ENCODE peak calls at places on chromosomes 3 and 15, in nine cellular contexts. One of them, this sample, is unnamed.

GRCh38 chr3:107065094-107065861 is 312.0 kb upstream of the CCDC54 start:
- DNase-seq in cardiac fibroblast: peak; percentile 20
- DNase-seq in Jurkat, Clone E6-1: peak; percentile 89
- DNase-seq in iris pigment epithelial cell: no peak
- DNase-seq in NCI-H1092: peak; percentile 67
- DNase-seq in LoVo: no peak
- DNase-seq in fibroblast of lung: peak; percentile 37
- DNase-seq in Right ventricle myocardium superior: no peak
- DNase-seq in NB4: no peak
- DNase-seq in this sample: no peak

GRCh38 chr3:166554006-166554405 is 716.8 kb upstream of the BCHE start:
- DNase-seq in cardiac fibroblast: no peak
- DNase-seq in Jurkat, Clone E6-1: no peak
- DNase-seq in iris pigment epithelial cell: peak; percentile 0
- DNase-seq in NCI-H1092: no peak
- DNase-seq in LoVo: no peak
- DNase-seq in fibroblast of lung: peak; percentile 15
- DNase-seq in Right ventricle myocardium superior: no peak
- DNase-seq in NB4: no peak
- DNase-seq in this sample: no peak

GRCh38 chr15:87477759-87478687 is 778.5 kb downstream of the NTRK3 start:
- DNase-seq in cardiac fibroblast: peak; percentile 85
- DNase-seq in Jurkat, Clone E6-1: no peak
- DNase-seq in iris pigment epithelial cell: peak; percentile 68
- DNase-seq in NCI-H1092: no peak
- DNase-seq in LoVo: peak; percentile 35
- DNase-seq in fibroblast of lung: peak; percentile 90
- DNase-seq in Right ventricle myocardium superior: no peak
- DNase-seq in NB4: peak; percentile 18
- DNase-seq in this sample: no peak

GRCh38 chr15:94028121-94028520 is 203.2 kb upstream of the MCTP2 start:
- DNase-seq in cardiac fibroblast: no peak
- DNase-seq in Jurkat, Clone E6-1: no peak
- DNase-seq in iris pigment epithelial cell: no peak
- DNase-seq in NCI-H1092: no peak
- DNase-seq in LoVo: no peak
- DNase-seq in fibroblast of lung: no peak
- DNase-seq in Right ventricle myocardium superior: no peak
- DNase-seq in NB4: no peak
- DNase-seq in this sample: no peak

GRCh38 chr3:45123030-45123429 is 23.1 kb downstream of the CDCP1 start:
- DNase-seq in cardiac fibroblast: peak; percentile 98
- DNase-seq in Jurkat, Clone E6-1: no peak
- DNase-seq in iris pigment epithelial cell: peak; percentile 92
- DNase-seq in NCI-H1092: no peak
- DNase-seq in LoVo: peak; percentile 77
- DNase-seq in fibroblast of lung: peak; percentile 89
- DNase-seq in Right ventricle myocardium superior: no peak
- DNase-seq in NB4: peak; percentile 73
- DNase-seq in this sample: no peak

GRCh38 chr3:46946856-46947544 is 29.5 kb downstream of the CCDC12 start:
- DNase-seq in cardiac fibroblast: peak; percentile 30
- DNase-seq in Jurkat, Clone E6-1: peak; percentile 55
- DNase-seq in iris pigment epithelial cell: peak; percentile 65
- DNase-seq in NCI-H1092: no peak
- DNase-seq in LoVo: peak; percentile 61
- DNase-seq in fibroblast of lung: peak; percentile 67
- DNase-seq in Right ventricle myocardium superior: peak; percentile 65
- DNase-seq in NB4: peak; percentile 85
- DNase-seq in this sample: peak; percentile 77

GRCh38 chr3:184337981-184338380 is 581 bp downstream of the FAM131A start:
- DNase-seq in cardiac fibroblast: no peak
- DNase-seq in Jurkat, Clone E6-1: no peak
- DNase-seq in iris pigment epithelial cell: no peak
- DNase-seq in NCI-H1092: no peak
- DNase-seq in LoVo: no peak
- DNase-seq in fibroblast of lung: no peak
- DNase-seq in Right ventricle myocardium superior: no peak
- DNase-seq in NB4: no peak
- DNase-seq in this sample: no peak

GRCh38 chr3:72598856-72599255 is 249.4 kb downstream of the SHQ1 start:
- DNase-seq in cardiac fibroblast: no peak
- DNase-seq in Jurkat, Clone E6-1: no peak
- DNase-seq in iris pigment epithelial cell: no peak
- DNase-seq in NCI-H1092: no peak
- DNase-seq in LoVo: no peak
- DNase-seq in fibroblast of lung: no peak
- DNase-seq in Right ventricle myocardium superior: no peak
- DNase-seq in NB4: no peak
- DNase-seq in this sample: no peak

GRCh38 chr15:73650387-73651126 is 17.4 kb upstream of the NPTN start:
- DNase-seq in cardiac fibroblast: peak; percentile 88
- DNase-seq in Jurkat, Clone E6-1: no peak
- DNase-seq in iris pigment epithelial cell: peak; percentile 91
- DNase-seq in NCI-H1092: no peak
- DNase-seq in LoVo: no peak
- DNase-seq in fibroblast of lung: no peak
- DNase-seq in Right ventricle myocardium superior: no peak
- DNase-seq in NB4: peak; percentile 52
- DNase-seq in this sample: no peak

GRCh38 chr3:97481416-97481815 is 283.1 kb upstream of the ARL6 start:
- DNase-seq in cardiac fibroblast: no peak
- DNase-seq in Jurkat, Clone E6-1: no peak
- DNase-seq in iris pigment epithelial cell: no peak
- DNase-seq in NCI-H1092: no peak
- DNase-seq in LoVo: no peak
- DNase-seq in fibroblast of lung: no peak
- DNase-seq in Right ventricle myocardium superior: no peak
- DNase-seq in NB4: no peak
- DNase-seq in this sample: peak; percentile 59

GRCh38 chr3:185831990-185832389 is 7.1 kb upstream of the IGF2BP2 start:
- DNase-seq in cardiac fibroblast: no peak
- DNase-seq in Jurkat, Clone E6-1: no peak
- DNase-seq in iris pigment epithelial cell: no peak
- DNase-seq in NCI-H1092: no peak
- DNase-seq in LoVo: no peak
- DNase-seq in fibroblast of lung: no peak
- DNase-seq in Right ventricle myocardium superior: no peak
- DNase-seq in NB4: no peak
- DNase-seq in this sample: no peak

GRCh38 chr3:157110761-157111238 is 49.1 kb downstream of the CCNL1 start:
- DNase-seq in cardiac fibroblast: no peak
- DNase-seq in Jurkat, Clone E6-1: no peak
- DNase-seq in iris pigment epithelial cell: no peak
- DNase-seq in NCI-H1092: no peak
- DNase-seq in LoVo: no peak
- DNase-seq in fibroblast of lung: no peak
- DNase-seq in Right ventricle myocardium superior: peak; percentile 59
- DNase-seq in NB4: no peak
- DNase-seq in this sample: no peak

GRCh38 chr3:187925326-187925725 is 180.1 kb upstream of the BCL6 start:
- DNase-seq in cardiac fibroblast: no peak
- DNase-seq in Jurkat, Clone E6-1: no peak
- DNase-seq in iris pigment epithelial cell: peak; percentile 24
- DNase-seq in NCI-H1092: no peak
- DNase-seq in LoVo: no peak
- DNase-seq in fibroblast of lung: peak; percentile 62
- DNase-seq in Right ventricle myocardium superior: no peak
- DNase-seq in NB4: no peak
- DNase-seq in this sample: no peak

GRCh38 chr3:13141183-13141582 is 68.0 kb upstream of the IQSEC1 start:
- DNase-seq in cardiac fibroblast: no peak
- DNase-seq in Jurkat, Clone E6-1: no peak
- DNase-seq in iris pigment epithelial cell: no peak
- DNase-seq in NCI-H1092: no peak
- DNase-seq in LoVo: no peak
- DNase-seq in fibroblast of lung: no peak
- DNase-seq in Right ventricle myocardium superior: peak; percentile 6
- DNase-seq in NB4: no peak
- DNase-seq in this sample: peak; percentile 50

GRCh38 chr15:42108189-42108588 is 13.8 kb upstream of the PLA2G4D start:
- DNase-seq in cardiac fibroblast: no peak
- DNase-seq in Jurkat, Clone E6-1: no peak
- DNase-seq in iris pigment epithelial cell: no peak
- DNase-seq in NCI-H1092: no peak
- DNase-seq in LoVo: peak; percentile 44
- DNase-seq in fibroblast of lung: no peak
- DNase-seq in Right ventricle myocardium superior: no peak
- DNase-seq in NB4: no peak
- DNase-seq in this sample: no peak

This sample was measured in posterior vena cava.